ENCODE peak calls at places on chromosome 20, in five cellular contexts. X is WTC11, U is K562, D is HepG2, E is GM12878. I is an unnamed sample.

GRCh38 chr20:15882553-15882952 is 690.7 kb downstream of the KIF16B start:
- DNase-seq in X (no peak), U (no peak), D (no peak), E (no peak), I (no peak)

GRCh38 chr20:35276408-35276807 is 1.5 kb downstream of the MMP24OS start:
- DNase-seq in X (no peak), U (no peak), D (no peak), E (no peak), I (no peak)

GRCh38 chr20:38883081-38883980 is 42.9 kb upstream of the FAM83D start:
- DNase-seq in X (no peak), U (no peak), D (no peak), E (no peak), I (no peak)

GRCh38 chr20:9397928-9398327 is 116.5 kb upstream of the LAMP5 start:
- DNase-seq in X (no peak), U (no peak), D (no peak), E (no peak), I (no peak)

GRCh38 chr20:62741701-62742491 is 33.3 kb downstream of the NTSR1 start:
- DNase-seq in X (no peak), U (no peak), D (no peak), E (no peak), I (no peak)

GRCh38 chr20:8562356-8562755 is 430.3 kb downstream of the PLCB1 start:
- DNase-seq in X (no peak), U (no peak), D (no peak), E (no peak), I (no peak)

GRCh38 chr20:40120827-40121226 is 568.2 kb downstream of the MAFB start:
- DNase-seq in X (no peak), U (no peak), D (no peak), E (no peak), I (no peak)

GRCh38 chr20:7094438-7094997 is 327.0 kb downstream of the BMP2 start:
- DNase-seq in X (peak), U (peak), D (peak), E (no peak), I (no peak)

GRCh38 chr20:48483667-48484066 is 344.1 kb downstream of the PREX1 start:
- DNase-seq in X (no peak), U (no peak), D (no peak), E (no peak), I (no peak)

GRCh38 chr20:1618479-1618878 is 1.3 kb downstream of the SIRPB1 start:
- DNase-seq in X (no peak), U (no peak), D (peak), E (no peak), I (no peak)

GRCh38 chr20:41512624-41513023 is 105.6 kb downstream of the CHD6 start:
- DNase-seq in X (no peak), U (no peak), D (no peak), E (no peak), I (no peak)

GRCh38 chr20:60993647-60994046 is 258.4 kb upstream of the CDH4 start:
- DNase-seq in X (no peak), U (peak), D (no peak), E (no peak), I (no peak)

GRCh38 chr20:63008541-63009043 is 1.8 kb upstream of the BHLHE23 start:
- DNase-seq in X (no peak), U (no peak), D (no peak), E (no peak), I (no peak)

GRCh38 chr20:63150391-63150898 is 65.5 kb downstream of the YTHDF1 start:
- DNase-seq in X (no peak), U (no peak), D (no peak), E (no peak), I (no peak)

GRCh38 chr20:16488086-16488485 is 85.2 kb downstream of the KIF16B start:
- DNase-seq in X (no peak), U (no peak), D (no peak), E (no peak), I (no peak)

GRCh38 chr20:41309817-41310216 is 7.7 kb downstream of the ZHX3 start:
- DNase-seq in X (no peak), U (no peak), D (no peak), E (no peak), I (no peak)

GRCh38 chr20:46894579-46894958 is at the start of gene EYA2:
- DNase-seq in X (peak), U (no peak), D (no peak), E (no peak), I (no peak)

GRCh38 chr20:21901470-21902275 is 196.2 kb downstream of the PAX1 start:
- DNase-seq in X (no peak), U (no peak), D (no peak), E (no peak), I (no peak)

GRCh38 chr20:42391807-42392206 is 773.6 kb upstream of the CHD6 start:
- DNase-seq in X (peak), U (no peak), D (no peak), E (no peak), I (no peak)

GRCh38 chr20:2986466-2986865 is 57.0 kb upstream of the GNRH2 start:
- DNase-seq in X (no peak), U (no peak), D (no peak), E (no peak), I (no peak)

GRCh38 chr20:60326821-60327220 is 368.6 kb downstream of the CDH26 start:
- DNase-seq in X (no peak), U (no peak), D (no peak), E (no peak), I (no peak)

GRCh38 chr20:41746635-41747034 is 128.5 kb upstream of the CHD6 start:
- DNase-seq in X (no peak), U (no peak), D (no peak), E (no peak), I (no peak)

GRCh38 chr20:2922957-2923356 is 49.7 kb downstream of the PTPRA start:
- DNase-seq in X (no peak), U (no peak), D (no peak), E (no peak), I (no peak)

GRCh38 chr20:2693286-2693995 is 861 bp downstream of the EBF4 start:
- DNase-seq in X (peak), U (peak), D (no peak), E (no peak), I (no peak)

GRCh38 chr20:13322621-13323020 is 101.5 kb downstream of the ISM1 start:
- DNase-seq in X (no peak), U (no peak), D (peak), E (no peak), I (no peak)

GRCh38 chr20:26209171-26209941 is 512.7 kb upstream of the ZNF337 start:
- DNase-seq in X (peak), U (no peak), D (no peak), E (no peak), I (peak)

GRCh38 chr20:47258745-47259695 is 97.5 kb downstream of the ZMYND8 start:
- DNase-seq in X (no peak), U (no peak), D (no peak), E (peak), I (no peak)

GRCh38 chr20:41287327-41287726 is 30.2 kb downstream of the ZHX3 start:
- DNase-seq in X (no peak), U (no peak), D (no peak), E (no peak), I (no peak)

GRCh38 chr20:33373735-33374605 is 27.3 kb downstream of the CDK5RAP1 start:
- DNase-seq in X (no peak), U (no peak), D (peak), E (no peak), I (no peak)

GRCh38 chr20:63087872-63088680 is 81.3 kb upstream of the BHLHE23 start:
- DNase-seq in X (peak), U (no peak), D (no peak), E (no peak), I (peak)

GRCh38 chr20:12966468-12967085 is 42.2 kb upstream of the SPTLC3 start:
- DNase-seq in X (no peak), U (no peak), D (peak), E (no peak), I (no peak)

GRCh38 chr20:13267231-13267630 is 46.2 kb downstream of the ISM1 start:
- DNase-seq in X (no peak), U (no peak), D (no peak), E (no peak), I (no peak)

GRCh38 chr20:32387262-32387661 is 29.1 kb downstream of the ASXL1 start:
- DNase-seq in X (no peak), U (no peak), D (no peak), E (no peak), I (no peak)

GRCh38 chr20:23200914-23201313 is 114.8 kb upstream of the CD93 start:
- DNase-seq in X (peak), U (peak), D (peak), E (no peak), I (peak)

DNA sequence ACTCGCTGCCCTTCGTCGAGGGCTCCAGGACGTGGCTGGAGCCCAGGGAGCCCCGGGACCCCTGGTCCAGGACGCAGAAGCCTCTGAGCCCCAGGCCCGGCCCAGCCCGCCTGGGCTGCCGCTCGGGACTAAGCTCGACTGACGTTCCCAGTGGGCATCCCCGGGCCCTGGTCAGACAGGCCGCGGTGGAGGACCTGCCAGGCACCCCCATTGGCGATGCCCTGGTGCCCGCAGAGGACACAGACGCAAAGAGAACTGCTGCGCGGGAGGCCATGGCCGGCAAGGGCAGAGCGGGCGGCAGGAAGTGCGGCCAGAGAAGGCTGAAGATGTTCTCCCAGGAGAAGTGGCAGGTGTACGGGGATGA is 28.9 kb downstream of the ZNF831 start:
- DNase-seq in X (no peak), U (no peak), D (no peak), E (no peak), I (no peak)
- TF ChIP-seq ATF2 in X (no peak), U (no peak), D (no peak), E (no peak), I (no peak)

DNA sequence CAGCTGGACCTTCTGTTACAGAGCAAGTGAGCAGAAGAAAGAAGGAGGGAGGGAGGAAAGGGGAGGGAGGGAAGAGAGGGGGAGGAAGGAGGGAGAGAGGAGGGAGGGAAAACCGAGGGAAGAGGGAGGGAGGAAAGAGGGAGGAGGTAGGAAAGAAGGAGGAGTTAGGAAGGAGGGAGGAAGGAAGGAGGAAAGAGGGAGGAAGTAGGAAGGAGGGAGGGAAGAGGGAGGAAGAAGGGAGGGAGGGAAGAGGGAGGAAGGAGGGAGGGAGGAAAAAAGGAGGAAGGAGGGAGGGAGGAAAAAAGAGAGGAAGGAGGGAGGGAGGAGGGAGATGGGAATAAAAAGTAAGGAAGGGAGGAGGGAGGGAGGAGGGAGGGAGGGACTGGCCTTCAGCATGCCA is 191.8 kb downstream of the SYNDIG1 start:
- DNase-seq in X (no peak), U (no peak), D (no peak), E (no peak), I (no peak)
- TF ChIP-seq ATF2 in X (no peak), U (no peak), D (no peak), E (no peak), I (no peak)

DNA sequence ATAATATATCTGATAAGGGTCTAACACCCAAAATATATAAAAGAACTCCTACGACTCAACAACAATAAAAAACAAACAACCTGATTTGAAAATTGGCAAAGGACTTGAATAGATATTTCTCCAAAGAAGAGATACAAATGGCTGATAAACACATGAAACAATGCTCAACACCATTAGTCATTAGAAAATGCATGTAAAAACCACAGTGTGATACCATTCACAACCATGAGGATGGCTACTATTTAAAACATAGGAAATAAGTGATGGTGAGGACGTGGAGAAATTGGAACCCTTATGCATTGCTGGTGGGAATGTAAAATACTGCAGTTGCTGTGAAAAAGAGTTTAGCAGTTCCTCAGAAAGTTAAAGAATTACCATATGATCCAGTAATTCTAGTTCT is 41.4 kb downstream of the PTGIS start:
- DNase-seq in X (no peak), U (no peak), D (no peak), E (no peak), I (no peak)
- TF ChIP-seq ATF2 in X (no peak), U (no peak), D (no peak), E (no peak), I (no peak)

GRCh38 chr20:59010321-59010994 is 3.4 kb upstream of the CTSZ start:
- DNase-seq in X (no peak), U (no peak), D (no peak), E (no peak), I (no peak)
- TF ChIP-seq ATF2 in X (no peak), U (no peak), D (no peak), E (no peak), I (no peak)

DNA sequence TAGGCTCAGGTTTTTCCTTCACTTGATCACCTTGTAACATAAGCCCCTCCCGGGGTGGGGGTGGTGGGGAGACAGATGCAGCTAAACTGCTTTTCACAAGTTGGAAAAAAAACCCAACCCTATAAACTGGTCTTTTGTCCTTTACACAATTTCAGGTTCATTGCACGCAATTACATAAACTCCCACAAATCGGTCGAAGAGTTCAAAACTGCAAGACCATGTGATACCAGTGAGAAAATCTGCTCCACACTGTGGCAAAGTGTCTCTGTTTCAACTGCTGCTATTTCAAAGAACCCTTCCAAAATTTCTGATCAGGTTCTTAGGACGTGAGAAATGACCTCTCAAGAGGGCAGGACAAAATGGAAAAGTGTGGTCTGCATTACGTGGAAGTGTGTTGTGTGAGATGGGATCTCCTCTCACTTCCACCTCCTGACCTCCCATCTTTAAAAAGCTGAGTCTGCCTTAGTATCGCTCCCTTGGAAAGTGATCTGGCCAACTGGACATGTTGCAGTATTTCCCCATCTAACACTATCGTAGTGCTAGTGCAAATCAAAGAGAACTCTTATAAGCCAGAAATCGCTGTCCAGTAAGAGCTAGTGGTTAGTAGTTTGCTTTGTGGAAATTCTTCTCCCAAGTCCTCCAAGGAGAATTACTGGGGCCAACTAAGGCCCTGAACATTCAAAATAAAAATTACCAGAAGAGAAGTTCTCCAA is 60.1 kb downstream of the PRND start:
- DNase-seq in X (no peak), U (no peak), D (no peak), E (no peak), I (no peak)
- TF ChIP-seq ATF2 in X (no peak), U (no peak), D (no peak), E (no peak), I (no peak)

GRCh38 chr20:44886276-44886671 is 769 bp downstream of the YWHAB start:
- DNase-seq in X (no peak), U (no peak), D (no peak), E (no peak), I (no peak)
- TF ChIP-seq ATF2 in X (no peak), U (no peak), D (no peak), E (no peak), I (no peak)

GRCh38 chr20:52269327-52269726 is 77.7 kb upstream of the ZFP64 start:
- DNase-seq in X (no peak), U (no peak), D (no peak), E (no peak), I (no peak)
- TF ChIP-seq ATF2 in X (no peak), U (no peak), D (no peak), E (no peak), I (no peak)